ENCODE peak calls at places on chromosomes 7 and 10, in six cellular contexts. E is WTC11, M is A549, L is H1, H is K562, I is HepG2. D is an unnamed sample.

GRCh38 chr10:4058514-4059029 is 273.6 kb upstream of the KLF6 start:
- DNase-seq in E (no peak), I (no peak), M (peak; percentile 24), L (no peak), H (no peak), D (no peak)

GRCh38 chr10:34907743-34908425 is 92.8 kb upstream of the PARD3 start:
- DNase-seq in E (no peak), L (no peak), I (no peak), M (no peak), H (no peak), D (no peak)

GRCh38 chr10:113665806-113666354 is 2.0 kb upstream of the NRAP start:
- DNase-seq in L (no peak), E (peak; percentile 20), M (no peak), H (peak; percentile 12), I (no peak), D (no peak)

GRCh38 chr7:46220066-46220630 is 299.1 kb upstream of the IGFBP3 start:
- DNase-seq in H (no peak), I (no peak), E (no peak), L (peak; percentile 6), M (no peak), D (no peak)

GRCh38 chr7:47266131-47266706 is 315.7 kb downstream of the TNS3 start:
- DNase-seq in M (peak; percentile 70), E (peak; percentile 64), L (peak; percentile 82), H (peak; percentile 63), I (peak; percentile 82), D (peak; percentile 69)

GRCh38 chr7:96297873-96298272 is 24.0 kb downstream of the SLC25A13 start:
- DNase-seq in E (no peak), H (no peak), M (no peak), I (peak; percentile 83), L (no peak), D (no peak)

GRCh38 chr7:131219277-131220041 is 108.2 kb upstream of the MKLN1 start:
- DNase-seq in L (no peak), M (no peak), H (no peak), I (peak; percentile 37), E (no peak), D (no peak)

GRCh38 chr10:83881647-83882046 is 257.7 kb upstream of the GHITM start:
- DNase-seq in L (no peak), H (no peak), I (no peak), M (no peak), E (no peak), D (peak; percentile 11)

GRCh38 chr7:127447326-127447945 is 54.9 kb upstream of the ZNF800 start:
- DNase-seq in E (peak; percentile 68), H (peak; percentile 85), M (no peak), I (peak; percentile 64), L (peak; percentile 67), D (peak; percentile 32)

GRCh38 chr10:104824378-104825006 is 183.4 kb downstream of the SORCS3 start:
- DNase-seq in E (peak; percentile 75), H (peak; percentile 1), L (peak; percentile 80), M (no peak), I (no peak), D (no peak)

GRCh38 chr7:48126037-48126436 is 37.0 kb downstream of the UPP1 start:
- DNase-seq in L (no peak), E (no peak), M (no peak), H (no peak), I (no peak), D (no peak)

GRCh38 chr7:25597881-25598456 is 369.7 kb upstream of the NPVF start:
- DNase-seq in L (no peak), H (no peak), M (no peak), E (no peak), I (peak; percentile 10), D (no peak)

GRCh38 chr10:51617576-51618298 is 81.7 kb downstream of the CSTF2T start:
- DNase-seq in L (no peak), I (no peak), E (no peak), H (no peak), M (no peak), D (no peak)

GRCh38 chr7:133678137-133678814 is 425.4 kb downstream of the EXOC4 start:
- DNase-seq in H (no peak), I (no peak), L (no peak), E (no peak), M (no peak), D (no peak)

GRCh38 chr10:61900829-61901783 is at the start of gene ARID5B:
- DNase-seq in E (peak; percentile 33), M (peak; percentile 83), H (peak; percentile 78), L (peak; percentile 48), I (peak; percentile 68), D (peak; percentile 59)

GRCh38 chr10:6347391-6347951 is 144.7 kb downstream of the PFKFB3 start:
- DNase-seq in L (no peak), M (no peak), E (no peak), I (no peak), H (no peak), D (no peak)

GRCh38 chr10:46263831-46264268 is 22.9 kb upstream of the ANTXRL start:
- DNase-seq in L (peak; percentile 43), H (no peak), I (no peak), E (no peak), M (no peak), D (no peak)

GRCh38 chr7:8014399-8014798 is 45.8 kb downstream of the GLCCI1 start:
- DNase-seq in M (no peak), I (no peak), L (no peak), H (no peak), E (no peak), D (peak; percentile 6)

GRCh38 chr7:155863721-155864151 is 51.5 kb upstream of the SHH start:
- DNase-seq in H (no peak), I (no peak), E (no peak), L (peak; percentile 23), M (no peak), D (no peak)

GRCh38 chr10:71659739-71660136 is 59.8 kb downstream of the C10orf105 start:
- DNase-seq in L (no peak), M (no peak), E (no peak), H (peak; percentile 36), I (no peak), D (no peak)

GRCh38 chr7:70668606-70669358 is 463.2 kb upstream of the GALNT17 start:
- DNase-seq in I (no peak), H (no peak), M (no peak), E (no peak), L (no peak), D (no peak)

GRCh38 chr10:3775671-3776551 is 9.1 kb downstream of the KLF6 start:
- DNase-seq in E (peak; percentile 63), L (peak; percentile 56), M (no peak), I (no peak), H (no peak), D (peak; percentile 65)

GRCh38 chr10:72087392-72087968 is 871 bp downstream of the SPOCK2 start:
- DNase-seq in M (no peak), H (no peak), L (peak; percentile 66), E (peak; percentile 31), I (no peak), D (no peak)

GRCh38 chr10:91410638-91411367 is 659 bp downstream of the HECTD2 start:
- DNase-seq in M (peak; percentile 53), H (peak; percentile 57), L (no peak), E (no peak), I (no peak), D (peak; percentile 57)

GRCh38 chr7:81170291-81170690 is 251.4 kb upstream of the SEMA3C start:
- DNase-seq in L (no peak), I (no peak), M (no peak), H (no peak), E (no peak), D (no peak)

GRCh38 chr7:64839910-64840309 is 45.7 kb downstream of the ZNF138 start:
- DNase-seq in H (no peak), E (no peak), L (no peak), I (no peak), M (no peak), D (no peak)

GRCh38 chr7:4653771-4654170 is 28.3 kb upstream of the FOXK1 start:
- DNase-seq in L (no peak), E (no peak), H (no peak), I (no peak), M (no peak), D (no peak)

GRCh38 chr10:34102237-34102673 is 712.8 kb downstream of the PARD3 start:
- DNase-seq in E (no peak), L (no peak), H (no peak), I (no peak), M (no peak), D (peak; percentile 39)

GRCh38 chr10:31399631-31400030 is 80.6 kb downstream of the ZEB1 start:
- DNase-seq in L (no peak), I (no peak), H (no peak), E (no peak), M (no peak), D (no peak)
- TF ChIP-seq JUN in L (no peak), I (no peak), H (no peak), E (no peak), M (no peak), D (no peak)

GRCh38 chr7:18370689-18371088 is 124.9 kb upstream of the HDAC9 start:
- DNase-seq in H (no peak), I (no peak), L (no peak), E (no peak), M (no peak), D (no peak)
- TF ChIP-seq JUN in H (no peak), I (no peak), L (no peak), E (no peak), M (no peak), D (no peak)

GRCh38 chr10:77321868-77322267 is 315.7 kb downstream of the KCNMA1 start:
- DNase-seq in L (no peak), H (no peak), I (no peak), E (no peak), M (no peak), D (no peak)
- TF ChIP-seq JUN in L (no peak), H (no peak), I (no peak), E (no peak), M (no peak), D (no peak)

DNA sequence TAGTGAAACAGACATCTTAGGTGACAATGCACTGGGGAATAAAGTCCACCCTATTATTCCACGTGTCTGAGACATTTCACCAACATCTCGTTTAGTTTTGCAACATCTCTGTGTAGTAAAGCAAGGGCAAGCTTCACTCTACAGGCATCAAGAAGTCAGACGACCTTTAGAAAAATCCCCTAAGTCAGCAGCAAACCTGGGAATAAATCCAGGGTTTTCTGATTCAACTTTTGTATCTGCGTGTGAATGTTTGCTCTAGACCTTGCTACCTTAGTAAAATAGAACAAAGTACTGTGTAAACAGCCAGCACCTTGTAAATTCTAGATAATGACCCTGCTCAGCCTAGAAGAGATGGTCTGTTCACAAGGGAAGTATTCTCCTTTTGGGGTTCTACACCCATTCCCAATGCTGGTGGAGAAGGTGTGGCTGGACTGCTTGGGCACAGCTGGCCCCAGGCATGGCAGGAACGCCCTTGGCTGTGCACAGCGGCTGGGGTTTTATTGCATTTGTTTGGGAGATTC is 38.4 kb upstream of the GALNTL5 start:
- DNase-seq in L (no peak), H (no peak), E (no peak), I (no peak), M (no peak), D (no peak)
- TF ChIP-seq JUN in L (no peak), H (no peak), E (no peak), I (no peak), M (no peak), D (no peak)

D was measured in endothelial cell of umbilical vein.